ENCODE peak calls at places on chromosomes 7 and 10, in seven cellular contexts. F is stomach, I is mammary epithelial cell, V is H9, D is left ventricle myocardium inferior, P is ovary, L is thoracic aorta. J is an unnamed sample.
A peak's percentile ranks its signal among the peaks of the same experiment; 100 is the strongest.

GRCh38 chr7:37713613-37714012 is 30.0 kb downstream of the GPR141 start:
- DNase-seq in F (no peak), I (no peak), V (no peak), D (no peak), P (no peak), L (no peak), J (no peak)

GRCh38 chr7:29077854-29078253 is 68.5 kb downstream of the CPVL start:
- DNase-seq in F (no peak), I (no peak), V (no peak), D (no peak), P (no peak), L (no peak), J (no peak)

GRCh38 chr10:101492205-101492604 is 95.9 kb downstream of the POLL start:
- DNase-seq in F (no peak), I (no peak), V (no peak), D (no peak), P (no peak), L (no peak), J (no peak)

GRCh38 chr10:118735294-118735693 is 19.5 kb downstream of the CACUL1 start:
- DNase-seq in F (no peak), I (peak; percentile 46), V (no peak), D (no peak), P (no peak), L (no peak), J (no peak)

GRCh38 chr7:139901411-139901810 is 72.3 kb downstream of the TBXAS1 start:
- DNase-seq in F (no peak), I (no peak), V (no peak), D (no peak), P (no peak), L (no peak), J (no peak)

GRCh38 chr7:94436018-94436604 is 41.4 kb downstream of the COL1A2 start:
- DNase-seq in F (peak; percentile 66), I (peak; percentile 47), V (peak; percentile 60), D (no peak), P (peak; percentile 67), L (peak; percentile 31), J (peak; percentile 47)

GRCh38 chr7:44177570-44178131 is 11.6 kb downstream of the GCK start:
- DNase-seq in F (no peak), I (no peak), V (peak; percentile 27), D (no peak), P (no peak), L (no peak), J (no peak)

GRCh38 chr7:26735976-26736600 is 128.3 kb downstream of the SKAP2 start:
- DNase-seq in F (no peak), I (no peak), V (peak; percentile 47), D (no peak), P (no peak), L (no peak), J (no peak)

GRCh38 chr7:75993689-75994387 is 557 bp downstream of the TMEM120A start:
- DNase-seq in F (peak; percentile 53), I (peak; percentile 20), V (peak; percentile 82), D (peak; percentile 78), P (peak; percentile 77), L (peak; percentile 53), J (no peak)

GRCh38 chr10:85168287-85168686 is 839.9 kb downstream of the CCSER2 start:
- DNase-seq in F (no peak), I (no peak), V (no peak), D (no peak), P (no peak), L (no peak), J (no peak)

GRCh38 chr7:115548756-115549155 is 481.8 kb downstream of the TFEC start:
- DNase-seq in F (no peak), I (no peak), V (no peak), D (no peak), P (no peak), L (no peak), J (no peak)

GRCh38 chr7:2185715-2186114 is 47.0 kb downstream of the MAD1L1 start:
- DNase-seq in F (no peak), I (no peak), V (no peak), D (no peak), P (no peak), L (no peak), J (no peak)
- H3K27me3 ChIP-seq in F (no peaks in the 10 kb centered on the region), I (no peaks in the 10 kb centered on the region), V (no peaks in the 10 kb centered on the region), D (no peaks in the 10 kb centered on the region), P (no peaks in the 10 kb centered on the region), L (no peaks in the 10 kb centered on the region), J (no peaks in the 10 kb centered on the region)

GRCh38 chr10:128522551-128523289 is 396.5 kb upstream of the MKI67 start:
- DNase-seq in F (no peak), I (no peak), V (no peak), D (no peak), P (no peak), L (no peak), J (no peak)

GRCh38 chr10:128525936-128526335 is 399.7 kb upstream of the MKI67 start:
- DNase-seq in F (no peak), I (no peak), V (no peak), D (no peak), P (no peak), L (no peak), J (no peak)

GRCh38 chr10:128526793-128527375 is 400.7 kb upstream of the MKI67 start:
- DNase-seq in F (no peak), I (no peak), V (peak; percentile 33), D (no peak), P (no peak), L (no peak), J (no peak)

GRCh38 chr10:128527730-128528129 is 401.5 kb upstream of the MKI67 start:
- DNase-seq in F (no peak), I (no peak), V (no peak), D (no peak), P (no peak), L (no peak), J (no peak)

DNA sequence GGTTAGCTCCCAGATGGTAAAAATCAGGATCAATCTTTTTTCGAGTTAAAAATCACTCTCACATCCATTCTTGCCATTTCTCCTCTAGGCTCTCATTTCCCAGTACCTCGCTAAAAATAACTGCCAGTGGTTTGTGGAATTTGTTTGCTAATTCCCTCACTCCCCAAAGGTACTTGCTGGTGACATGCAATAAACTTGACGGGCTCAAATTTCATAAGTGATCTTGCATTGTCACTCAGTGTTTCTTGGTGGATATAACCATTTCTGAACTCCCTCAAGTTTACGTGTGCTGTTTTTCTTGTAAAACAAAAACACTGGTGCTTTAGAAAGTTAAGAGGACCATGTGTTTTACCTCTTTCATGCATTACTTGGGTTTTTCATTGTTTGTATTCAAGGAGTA is 399.2 kb upstream of the MKI67 start:
- DNase-seq in F (no peak), I (no peak), V (no peak), D (no peak), P (no peak), L (no peak), J (no peak)
- TF ChIP-seq CTCF in F (no peak), I (no peak), V (no peak), D (no peak), P (no peak), L (no peak), J (no peak)

DNA sequence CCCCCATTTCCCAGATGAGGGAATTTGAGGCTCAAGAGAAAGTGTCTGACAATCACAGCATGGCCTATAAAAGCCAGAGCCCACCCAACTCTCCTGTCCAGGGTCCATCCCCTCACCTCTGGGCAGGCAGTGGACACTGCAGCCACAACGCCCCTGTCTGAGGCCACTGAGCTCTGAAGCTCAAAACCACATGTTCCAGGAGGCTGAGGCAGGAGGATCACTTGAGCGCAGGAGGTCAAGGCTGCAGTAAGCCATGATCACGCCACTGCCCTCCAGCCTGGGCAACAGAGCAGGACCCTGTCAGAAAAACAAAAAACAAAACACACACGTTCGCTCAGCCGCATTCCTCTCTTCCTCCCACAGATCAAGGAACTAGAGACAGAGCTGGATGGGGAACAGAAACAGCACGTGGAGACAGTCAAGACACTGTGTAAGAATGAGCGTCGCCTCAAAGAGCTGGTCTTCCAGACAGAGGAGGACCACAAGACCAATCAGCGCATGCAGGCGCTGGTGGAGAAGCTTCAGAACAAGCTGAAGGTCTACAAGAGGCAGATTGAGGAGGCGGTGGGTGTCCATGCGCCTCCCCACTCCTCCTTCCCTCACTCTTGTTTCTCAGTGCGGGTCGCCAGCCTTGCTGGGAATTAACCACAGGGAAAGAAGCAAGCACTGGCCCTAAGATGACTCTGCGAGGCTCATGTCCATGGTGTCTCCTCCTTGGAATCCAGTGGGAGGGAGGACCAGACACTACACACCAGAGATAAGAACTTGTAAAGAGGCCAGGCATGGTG is 20.0 kb upstream of the ARPC1A start:
- DNase-seq in F (no peak), I (no peak), V (no peak), D (no peak), P (no peak), L (no peak), J (no peak)
- H3K27me3 ChIP-seq in F (no peaks in the 10 kb centered on the region), I (no peaks in the 10 kb centered on the region), V (no peaks in the 10 kb centered on the region), D (no peaks in the 10 kb centered on the region), P (no peaks in the 10 kb centered on the region), L (no peaks in the 10 kb centered on the region), J (no peaks in the 10 kb centered on the region)

DNA sequence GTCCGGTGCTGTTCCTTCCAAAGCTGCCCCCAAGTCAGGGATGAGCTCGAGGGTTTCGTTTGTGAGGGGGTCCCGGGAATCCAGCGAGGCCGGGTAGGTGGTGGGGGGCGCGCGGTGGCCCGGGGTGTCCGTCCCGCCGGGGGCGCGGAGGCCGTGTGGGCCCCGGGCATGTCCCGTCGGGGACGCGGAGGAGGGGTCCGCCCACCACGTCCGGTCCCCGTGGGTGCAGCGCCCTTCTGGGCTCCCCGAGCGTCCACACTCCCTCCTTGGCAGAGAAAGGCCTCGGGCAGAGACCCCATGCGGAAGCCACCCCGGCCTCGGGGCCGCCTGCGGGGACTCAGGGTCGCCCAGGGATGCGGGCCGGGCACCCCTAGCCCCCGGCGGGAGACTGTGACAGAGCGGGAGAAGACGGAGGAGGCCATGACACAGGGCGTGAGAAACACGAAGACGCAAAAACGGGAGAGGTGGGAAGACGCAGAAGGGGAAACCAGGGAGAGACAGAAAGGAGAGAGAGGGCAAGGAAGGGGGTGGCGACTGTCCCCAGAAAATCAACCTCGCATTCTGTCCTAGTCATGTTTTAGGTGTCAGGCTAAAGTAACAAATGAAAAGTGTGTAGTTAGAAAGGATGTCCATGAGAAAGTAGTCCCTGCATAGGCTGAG is 668 bp upstream of the ZNF425 start:
- DNase-seq in F (peak; percentile 46), I (peak; percentile 50), V (no peak), D (peak; percentile 50), P (peak; percentile 53), L (peak; percentile 2), J (peak; percentile 55)
- TF ChIP-seq CTCF in F (no peak), I (no peak), V (no peak), D (no peak), P (no peak), L (no peak), J (no peak)

J was measured in foreskin keratinocyte.